ENCODE peak calls at places on chromosomes 12 and 14, in six cellular contexts. H is RWPE1, V is EL, X is hippocampal formation, E is smooth muscle cell of the brain vasculature, L is brain pericyte. N is an unnamed sample.

GRCh38 chr14:58882577-58883018 is 244.8 kb downstream of the DACT1 start:
- DNase-seq in H (no peak), V (peak), X (no peak), E (no peak), L (peak), N (no peak)

GRCh38 chr12:80792861-80793260 is 76.1 kb downstream of the MYF5 start:
- DNase-seq in H (no peak), V (peak), X (no peak), E (no peak), L (no peak), N (peak)

GRCh38 chr14:24535737-24536136 is 27.7 kb upstream of the CMA1 start:
- DNase-seq in H (no peak), V (no peak), X (no peak), E (no peak), L (no peak), N (no peak)

GRCh38 chr12:50597200-50598195 is 92.7 kb downstream of the DIP2B start:
- DNase-seq in H (peak), V (peak), X (peak), E (no peak), L (no peak), N (peak)

GRCh38 chr12:52870361-52871290 is 21.8 kb upstream of the KRT78 start:
- DNase-seq in H (peak), V (peak), X (no peak), E (no peak), L (no peak), N (peak)

GRCh38 chr14:58296731-58297130 is 1.6 kb upstream of the ARID4A start:
- DNase-seq in H (no peak), V (peak), X (no peak), E (no peak), L (no peak), N (peak)

GRCh38 chr12:108634225-108634795 is 616 bp upstream of the SELPLG start:
- DNase-seq in H (no peak), V (no peak), X (no peak), E (no peak), L (no peak), N (no peak)

GRCh38 chr14:42469637-42470426 is 863.2 kb downstream of the LRFN5 start:
- DNase-seq in H (peak), V (no peak), X (no peak), E (no peak), L (no peak), N (peak)

GRCh38 chr12:14560904-14561574 is 6.6 kb downstream of the PLBD1 start:
- DNase-seq in H (no peak), V (no peak), X (no peak), E (no peak), L (no peak), N (no peak)

GRCh38 chr12:120738252-120739030 is 12.8 kb downstream of the ACADS start:
- DNase-seq in H (no peak), V (no peak), X (no peak), E (no peak), L (no peak), N (no peak)

GRCh38 chr12:132393991-132394949 is 64.9 kb upstream of the GALNT9 start:
- DNase-seq in H (no peak), V (no peak), X (no peak), E (no peak), L (no peak), N (peak)

GRCh38 chr14:105102893-105103292 is 37.7 kb upstream of the GPR132 start:
- DNase-seq in H (no peak), V (no peak), X (no peak), E (no peak), L (no peak), N (no peak)

GRCh38 chr12:70724444-70724843 is 87.2 kb upstream of the PTPRB start:
- DNase-seq in H (no peak), V (peak), X (no peak), E (no peak), L (no peak), N (peak)

N was measured in ELR.